ENCODE peak calls at places on chromosomes 5 and 9, in six cellular contexts. C is GM23248, P is fibroblast of pulmonary artery, B is GM06990, A is upper lobe of left lung, O is sigmoid colon. Q is an unnamed sample.

GRCh38 chr5:104430977-104431620 is 868.5 kb upstream of the NUDT12 start:
- DNase-seq in C (no peak), P (peak; percentile 0), B (no peak), A (no peak), O (no peak), Q (no peak)

GRCh38 chr9:117551171-117551570 is 136.3 kb upstream of the ASTN2 start:
- DNase-seq in C (no peak), P (no peak), B (no peak), A (no peak), O (no peak), Q (no peak)

GRCh38 chr5:34691326-34691725 is 35.2 kb downstream of the RAI14 start:
- DNase-seq in C (peak; percentile 79), P (peak; percentile 64), B (no peak), A (no peak), O (no peak), Q (no peak)

GRCh38 chr5:117013280-117013877 is 438.8 kb upstream of the SEMA6A start:
- DNase-seq in C (no peak), P (no peak), B (no peak), A (no peak), O (no peak), Q (no peak)

GRCh38 chr5:135025730-135026644 is 8.0 kb downstream of the PITX1 start:
- DNase-seq in C (no peak), P (no peak), B (no peak), A (no peak), O (no peak), Q (no peak)

GRCh38 chr5:108730617-108731340 is 16.9 kb upstream of the FER start:
- DNase-seq in C (no peak), P (no peak), B (peak; percentile 59), A (no peak), O (no peak), Q (no peak)

GRCh38 chr9:89622933-89623861 is 18.4 kb downstream of the GADD45G start:
- DNase-seq in C (no peak), P (no peak), B (no peak), A (no peak), O (peak; percentile 92), Q (no peak)

GRCh38 chr9:36946653-36947052 is 87.4 kb downstream of the PAX5 start:
- DNase-seq in C (peak; percentile 21), P (no peak), B (no peak), A (no peak), O (peak; percentile 26), Q (no peak)

GRCh38 chr5:7868773-7869473 is at the start of the genes FASTKD3 and MTRR:
- DNase-seq in C (peak; percentile 98), P (peak; percentile 94), B (peak; percentile 93), A (peak; percentile 95), O (peak; percentile 96), Q (peak; percentile 94)

GRCh38 chr9:104849023-104849422 is 78.9 kb downstream of the ABCA1 start:
- DNase-seq in C (no peak), P (no peak), B (no peak), A (no peak), O (no peak), Q (no peak)

GRCh38 chr5:77312411-77312810 is 101.9 kb downstream of the PDE8B start:
- DNase-seq in C (peak; percentile 71), P (peak; percentile 39), B (no peak), A (no peak), O (no peak), Q (no peak)

GRCh38 chr5:77308154-77308960 is 97.9 kb downstream of the PDE8B start:
- DNase-seq in C (no peak), P (no peak), B (no peak), A (no peak), O (no peak), Q (no peak)

GRCh38 chr5:77309140-77309539 is 98.7 kb downstream of the PDE8B start:
- DNase-seq in C (no peak), P (no peak), B (no peak), A (no peak), O (no peak), Q (no peak)

GRCh38 chr5:77310494-77311216 is 100.2 kb downstream of the PDE8B start:
- DNase-seq in C (no peak), P (no peak), B (no peak), A (peak; percentile 27), O (no peak), Q (no peak)

GRCh38 chr5:77311217-77311571 is 100.7 kb downstream of the PDE8B start:
- DNase-seq in C (no peak), P (no peak), B (no peak), A (no peak), O (no peak), Q (no peak)
- H3K4me3 ChIP-seq in C (no peak overlapping the region), P (no peak overlapping the region), B (no peak overlapping the region), A (no peak overlapping the region), O (no peak overlapping the region), Q (no peak overlapping the region)

DNA sequence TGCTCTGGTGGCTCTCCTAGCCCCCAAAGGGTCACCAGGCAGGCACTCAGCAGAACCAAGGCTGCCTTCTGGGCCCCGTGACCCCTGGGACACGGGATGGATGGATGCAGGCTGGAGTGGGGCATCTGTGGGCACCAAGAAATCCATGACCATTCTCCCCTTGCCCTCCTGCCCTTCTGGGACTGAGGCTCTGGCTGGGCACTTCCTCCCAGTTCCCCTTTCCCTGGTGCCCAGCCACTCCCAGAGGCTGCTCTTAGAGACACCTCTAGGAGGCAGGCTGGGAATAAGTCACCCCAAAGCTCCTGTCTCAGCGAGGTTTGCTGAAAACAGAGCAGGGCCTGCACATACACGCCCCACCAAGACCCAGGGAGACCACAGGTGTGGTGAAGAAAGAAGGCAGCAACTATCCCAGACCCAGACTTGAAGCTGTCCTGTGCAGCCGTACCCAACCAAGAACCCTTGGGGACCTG is 943 bp downstream of the STING1 start:
- DNase-seq in C (peak; percentile 79), P (peak; percentile 35), B (no peak), A (peak; percentile 77), O (peak; percentile 76), Q (no peak)
- H3K4me3 ChIP-seq in C (peak overlapping the region; percentile 85), P (peak overlapping the region; percentile 56), B (peak overlapping the region; percentile 62), A (peak overlapping the region; percentile 62), O (peak overlapping the region; percentile 31), Q (peak overlapping the region; percentile 82)

GRCh38 chr9:134294228-134295071 is 31.8 kb upstream of the RXRA start:
- DNase-seq in C (peak; percentile 73), P (no peak), B (no peak), A (no peak), O (peak; percentile 81), Q (no peak)

GRCh38 chr9:134295101-134295745 is 31.0 kb upstream of the RXRA start:
- DNase-seq in C (no peak), P (no peak), B (no peak), A (no peak), O (no peak), Q (no peak)

GRCh38 chr9:134291961-134292871 is 34.0 kb upstream of the RXRA start:
- DNase-seq in C (no peak), P (no peak), B (no peak), A (no peak), O (no peak), Q (no peak)

GRCh38 chr9:134293031-134293521 is 33.2 kb upstream of the RXRA start:
- DNase-seq in C (no peak), P (no peak), B (no peak), A (no peak), O (no peak), Q (no peak)

DNA sequence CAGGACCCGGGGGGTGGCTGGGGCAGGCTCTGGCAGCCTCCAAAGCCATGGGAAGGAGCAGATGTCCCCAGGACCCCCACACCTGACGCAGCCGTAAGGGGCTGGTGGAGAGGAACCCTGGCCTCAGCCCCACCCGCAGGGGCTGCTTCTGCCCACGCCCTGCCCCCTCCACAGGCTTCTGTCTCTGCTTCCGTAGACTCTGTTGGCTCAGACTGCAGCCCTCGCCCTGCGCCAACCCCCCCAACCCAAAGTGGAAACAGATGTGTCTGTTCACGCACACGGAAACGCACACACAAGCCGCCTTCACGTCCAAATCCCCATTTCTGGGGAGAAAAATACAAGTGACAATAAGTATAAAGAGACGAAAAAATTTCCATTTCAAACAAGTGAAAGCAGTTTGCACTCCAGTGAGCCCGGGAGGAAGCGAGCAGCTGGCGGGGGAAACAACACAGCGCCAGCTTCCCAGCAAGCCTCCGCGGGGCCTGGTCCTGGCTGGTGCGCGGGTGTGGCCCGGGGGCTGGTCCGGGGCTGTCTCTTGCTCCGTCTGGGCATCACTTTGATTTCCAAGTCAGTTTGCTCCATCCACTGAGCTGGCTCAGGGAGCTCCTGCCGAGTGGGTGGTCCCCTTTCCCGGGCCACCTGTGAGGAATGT is 32.6 kb upstream of the RXRA start:
- DNase-seq in C (peak; percentile 60), P (no peak), B (no peak), A (no peak), O (no peak), Q (no peak)
- H3K4me3 ChIP-seq in C (peak overlapping the region; percentile 48), P (no peak overlapping the region), B (no peak overlapping the region), A (peak overlapping the region; percentile 34), O (peak overlapping the region; percentile 24), Q (peak overlapping the region; percentile 60)

DNA sequence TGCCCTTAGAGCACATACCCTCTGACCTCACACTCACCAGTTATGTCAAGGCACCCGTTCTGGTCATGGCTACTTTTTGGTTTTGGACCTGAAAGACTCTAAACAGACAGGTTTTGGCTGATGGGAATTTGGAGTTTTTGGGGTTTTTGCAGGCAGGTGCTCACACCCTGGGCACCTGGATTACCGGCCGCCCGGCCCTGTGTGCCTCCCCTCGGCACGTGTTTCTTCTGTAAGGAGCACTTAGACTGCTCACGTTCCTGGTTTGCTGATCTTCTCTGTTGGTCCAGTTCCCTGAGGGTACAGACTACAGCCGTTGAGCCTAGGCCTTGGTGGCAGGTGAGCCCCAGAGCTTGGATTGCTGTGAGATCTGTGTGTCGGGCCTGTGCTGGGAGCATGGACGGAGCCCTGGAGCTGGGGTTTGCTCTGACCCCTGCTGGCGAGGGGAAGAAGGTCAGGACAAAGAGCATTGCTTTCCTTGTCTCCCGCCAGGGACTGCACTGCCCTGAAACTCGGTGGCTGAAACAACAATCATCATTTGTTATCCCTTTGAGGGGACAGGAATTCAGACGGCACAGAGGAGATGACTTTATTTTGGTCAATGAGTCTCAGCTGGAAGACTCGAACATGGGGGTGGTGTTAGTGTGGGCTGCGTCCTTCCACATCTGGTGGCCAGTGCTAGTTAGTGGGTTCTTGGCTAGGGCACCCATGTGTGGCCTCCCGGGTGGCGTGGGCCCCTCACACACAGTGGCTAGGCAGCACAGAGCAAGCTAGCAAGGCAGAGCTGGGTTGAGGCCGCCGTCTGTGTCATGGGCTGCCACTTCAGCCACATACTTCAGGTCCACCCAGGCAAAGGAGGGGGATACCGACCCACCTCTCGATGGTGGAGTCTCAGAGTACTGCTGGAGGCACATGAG is 76.4 kb downstream of the EHMT1 start:
- DNase-seq in C (peak; percentile 38), P (peak; percentile 33), B (no peak), A (peak; percentile 61), O (no peak), Q (no peak)
- H3K4me3 ChIP-seq in C (no peak overlapping the region), P (no peak overlapping the region), B (no peak overlapping the region), A (no peak overlapping the region), O (no peak overlapping the region), Q (peak overlapping the region; percentile 8)

DNA sequence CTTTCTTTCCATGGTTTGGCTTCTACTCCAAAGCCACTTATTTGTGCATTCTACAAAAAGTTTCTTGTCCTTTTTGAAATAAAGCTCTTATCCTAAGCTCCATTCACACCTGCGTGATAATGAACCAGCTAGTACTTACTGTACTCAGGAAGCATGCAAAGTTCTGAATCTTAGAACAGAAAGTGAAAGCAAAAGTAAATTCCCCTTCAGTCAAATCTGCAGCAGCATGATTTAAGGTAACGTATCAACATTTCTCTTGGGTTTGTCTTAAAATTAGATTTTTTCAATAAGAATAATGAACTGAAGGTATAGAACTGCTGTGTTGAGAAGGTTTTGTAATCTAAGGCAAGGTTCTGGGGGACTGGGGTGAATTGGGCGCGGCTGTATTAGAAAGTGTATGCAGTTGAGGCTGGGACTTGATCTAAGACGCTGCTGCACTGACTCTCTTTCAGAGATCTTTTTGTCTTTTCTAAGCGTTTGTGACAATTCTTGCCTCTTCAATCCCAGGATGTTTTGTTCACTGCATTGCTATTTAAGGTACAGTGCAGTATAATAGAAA is at the start of gene ERAP2:
- DNase-seq in C (peak; percentile 72), P (peak; percentile 56), B (peak; percentile 37), A (no peak), O (no peak), Q (no peak)
- H3K4me3 ChIP-seq in C (peak within 1 kb of the TSS; percentile 89), P (peak within 1 kb of the TSS; percentile 55), B (peak within 1 kb of the TSS; percentile 77), A (peak within 1 kb of the TSS; percentile 65), O (peak within 1 kb of the TSS; percentile 66), Q (peak within 1 kb of the TSS; percentile 70)

GRCh38 chr5:150015415-150015814 is 14.9 kb downstream of the HMGXB3 start:
- DNase-seq in C (no peak), P (no peak), B (no peak), A (no peak), O (no peak), Q (no peak)
- H3K4me3 ChIP-seq in C (no peak overlapping the region), P (no peak overlapping the region), B (no peak overlapping the region), A (no peak overlapping the region), O (no peak overlapping the region), Q (no peak overlapping the region)